ENCODE peak calls at places on chromosomes 7 and 10, in six cellular contexts. X, B, V, R, M and O are unnamed samples.

GRCh38 chr7:16114633-16115032 is 306.7 kb downstream of the CRPPA start:
- DNase-seq in M (no peak), X (no peak), V (no peak), B (no peak), R (no peak), O (no peak)

GRCh38 chr7:35988105-35988504 is 164.9 kb upstream of the EEPD1 start:
- DNase-seq in M (no peak), R (no peak), B (no peak), X (no peak), V (no peak), O (no peak)

GRCh38 chr10:14579405-14579804 is 195.3 kb downstream of the FAM107B start:
- DNase-seq in V (no peak), X (no peak), B (no peak), R (no peak), M (peak; percentile 35), O (no peak)

GRCh38 chr7:139582130-139582650 is 58.7 kb downstream of the CLEC2L start:
- DNase-seq in V (no peak), B (no peak), R (no peak), M (no peak), X (no peak), O (no peak)

GRCh38 chr7:105890290-105890997 is 14.0 kb upstream of the ATXN7L1 start:
- DNase-seq in M (no peak), V (no peak), R (no peak), B (no peak), X (no peak), O (no peak)

GRCh38 chr7:70630647-70631457 is 501.1 kb upstream of the GALNT17 start:
- DNase-seq in V (no peak), B (no peak), R (no peak), M (no peak), X (no peak), O (no peak)

GRCh38 chr7:6344278-6344677 is 71.9 kb upstream of the CYTH3 start:
- DNase-seq in V (no peak), B (no peak), R (no peak), M (no peak), X (no peak), O (no peak)

GRCh38 chr10:17009228-17009700 is 120.3 kb downstream of the CUBN start:
- DNase-seq in R (no peak), X (no peak), V (no peak), M (no peak), B (no peak), O (no peak)

GRCh38 chr10:133357293-133358151 is at the start of gene FUOM:
- DNase-seq in M (peak; percentile 79), R (no peak), B (peak; percentile 95), X (peak; percentile 85), V (peak; percentile 98), O (peak; percentile 98)

GRCh38 chr7:149873968-149874643 is at the start of gene ATP6V0E2:
- DNase-seq in X (no peak), B (no peak), V (no peak), M (no peak), R (no peak), O (no peak)

GRCh38 chr7:1040790-1041189 is 3.6 kb upstream of the GPR146 start:
- DNase-seq in V (no peak), B (no peak), R (no peak), M (peak; percentile 21), X (no peak), O (no peak)

GRCh38 chr7:140200102-140200989 is 23.6 kb upstream of the KDM7A start:
- DNase-seq in R (no peak), X (peak; percentile 90), B (no peak), V (no peak), M (peak; percentile 47), O (no peak)

GRCh38 chr7:1368682-1369571 is 90.3 kb downstream of the MICALL2 start:
- DNase-seq in R (no peak), V (peak; percentile 75), B (peak; percentile 99), M (peak; percentile 10), X (peak; percentile 100), O (peak; percentile 58)

GRCh38 chr7:77954773-77955562 is 156.4 kb downstream of the PHTF2 start:
- DNase-seq in X (no peak), V (no peak), R (no peak), M (no peak), B (no peak), O (no peak)

GRCh38 chr7:78363866-78364265 is 565.3 kb downstream of the PHTF2 start:
- DNase-seq in X (no peak), B (no peak), V (no peak), M (no peak), R (no peak), O (no peak)

GRCh38 chr10:97010695-97011206 is 175.0 kb downstream of the SLIT1 start:
- DNase-seq in V (no peak), B (peak; percentile 32), M (no peak), R (no peak), X (no peak), O (no peak)

GRCh38 chr10:80442879-80443278 is 11.2 kb upstream of the TSPAN14 start:
- DNase-seq in M (no peak), B (no peak), X (no peak), V (no peak), R (no peak), O (no peak)

GRCh38 chr10:100509241-100509640 is 10.4 kb downstream of the SEC31B start:
- DNase-seq in B (no peak), X (no peak), M (no peak), R (no peak), V (no peak), O (no peak)

GRCh38 chr10:51896849-51897248 is 197.5 kb upstream of the CSTF2T start:
- DNase-seq in V (no peak), R (no peak), X (no peak), M (no peak), B (no peak), O (no peak)

GRCh38 chr7:127943541-127944521 is 87.4 kb downstream of the LRRC4 start:
- DNase-seq in M (no peak), R (no peak), X (no peak), V (no peak), B (no peak), O (no peak)

GRCh38 chr10:102322914-102323313 is 72.6 kb upstream of the NFKB2 start:
- DNase-seq in M (no peak), X (no peak), B (no peak), R (no peak), V (peak; percentile 20), O (no peak)
- TF ChIP-seq POLR2AphosphoS5 in M (no peak), X (no peak), B (no peak), R (no peak), V (no peak), O (no peak)

DNA sequence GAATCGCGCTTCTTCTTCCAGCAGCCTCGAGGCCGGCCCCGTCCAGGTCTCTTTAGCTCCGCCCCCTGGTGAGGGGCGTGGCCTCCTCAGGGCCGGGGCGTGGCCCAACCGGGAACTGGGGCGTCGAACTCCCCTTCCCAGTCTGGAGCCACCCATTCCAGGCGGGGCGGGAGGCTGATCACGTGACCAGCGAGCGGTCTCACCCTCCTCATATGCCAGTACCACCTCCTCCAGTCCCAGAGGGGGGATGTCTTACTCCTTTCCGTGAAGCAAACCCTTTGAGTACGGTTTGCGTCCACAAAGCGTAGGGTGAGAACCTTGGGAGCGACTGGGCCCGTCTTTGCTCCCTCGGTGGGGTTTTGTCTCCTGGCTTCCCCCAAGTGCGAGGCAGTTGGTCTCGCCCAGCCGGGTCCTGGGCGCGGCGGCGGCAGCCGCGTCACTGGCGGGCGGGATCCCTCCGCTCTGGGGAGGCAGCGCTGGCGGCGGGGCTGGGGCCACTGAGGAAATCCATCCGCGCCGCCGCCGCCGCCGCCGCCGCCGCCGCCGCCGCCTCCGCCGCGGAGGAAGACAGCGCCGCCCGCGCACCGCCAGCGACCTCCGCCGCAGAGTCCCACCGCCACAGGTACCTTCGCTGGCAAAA is at the start of gene GNB2:
- DNase-seq in B (peak; percentile 100), V (peak; percentile 91), X (peak; percentile 99), R (peak; percentile 95), M (peak; percentile 96), O (peak; percentile 90)
- TF ChIP-seq POLR2A in B (no peak), V (peak; percentile 62), X (peak; percentile 57), R (peak; percentile 75), M (peak; percentile 58), O (peak; percentile 53)

GRCh38 chr7:131897790-131898165 is 341.4 kb upstream of the PODXL start:
- DNase-seq in B (no peak), R (no peak), V (no peak), M (no peak), X (no peak), O (no peak)

GRCh38 chr7:131896189-131896855 is 339.9 kb upstream of the PODXL start:
- DNase-seq in V (no peak), M (no peak), R (no peak), X (no peak), B (peak; percentile 53), O (no peak)

GRCh38 chr7:131899271-131900030 is 343.0 kb upstream of the PODXL start:
- DNase-seq in V (no peak), R (no peak), B (no peak), X (no peak), M (no peak), O (no peak)

GRCh38 chr7:131897016-131897789 is 340.8 kb upstream of the PODXL start:
- DNase-seq in X (no peak), B (no peak), R (no peak), M (no peak), V (no peak), O (no peak)

DNA sequence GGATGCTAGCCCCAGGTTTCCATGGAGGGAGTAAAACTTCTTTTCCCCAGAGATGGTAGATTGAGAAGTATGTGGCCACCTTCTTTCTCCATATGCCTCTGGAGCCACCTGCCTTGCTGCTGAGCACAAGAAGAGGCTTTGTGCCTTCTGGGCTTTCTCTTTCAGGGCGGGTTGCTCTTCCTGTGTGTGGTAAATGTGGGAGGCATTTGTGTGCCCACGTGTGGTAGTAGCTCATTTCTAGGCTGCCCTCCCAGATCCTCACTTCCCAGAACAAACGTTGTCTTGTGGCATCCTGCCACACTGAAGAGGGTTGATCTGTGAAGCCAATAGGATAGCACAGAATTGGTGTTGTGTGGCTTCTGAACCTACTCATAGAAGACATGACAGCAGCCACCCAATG is 342.0 kb upstream of the PODXL start:
- DNase-seq in X (no peak), M (no peak), B (no peak), V (no peak), R (no peak), O (no peak)
- TF ChIP-seq TAF1 in X (no peak), M (no peak), B (no peak), V (no peak), R (no peak), O (no peak)

GRCh38 chr7:91609525-91609924 is 271.0 kb downstream of the MTERF1 start:
- DNase-seq in B (no peak), X (no peak), V (no peak), R (no peak), M (no peak), O (no peak)
- TF ChIP-seq POLR2AphosphoS5 in B (no peak), X (no peak), V (no peak), R (no peak), M (no peak), O (no peak)